ENCODE peak calls at places on chromosomes 12 and 14, in seven cellular contexts. One of them, this sample, is unnamed.
A peak's percentile ranks its signal among the peaks of the same experiment; 100 is the strongest.

GRCh38 chr12:98373019-98373554 is 142.3 kb upstream of the TMPO start:
- DNase-seq in H1: no peak
- DNase-seq in PC-3: peak; percentile 68
- DNase-seq in Karpas-422: peak; percentile 73
- DNase-seq in HCT116: peak; percentile 39
- DNase-seq in mammary epithelial cell: peak; percentile 38
- DNase-seq in GM23248: peak; percentile 66
- DNase-seq in this sample: peak; percentile 25

GRCh38 chr12:8742501-8742900 is 44.7 kb downstream of the RIMKLB start:
- DNase-seq in HCT116: no peak
- DNase-seq in PC-3: no peak
- DNase-seq in Karpas-422: no peak
- DNase-seq in GM23248: peak; percentile 82
- DNase-seq in mammary epithelial cell: peak; percentile 52
- DNase-seq in H1: no peak
- DNase-seq in this sample: peak; percentile 73

GRCh38 chr14:61219673-61220072 is 61.5 kb downstream of the TMEM30B start:
- DNase-seq in PC-3: no peak
- DNase-seq in Karpas-422: no peak
- DNase-seq in H1: no peak
- DNase-seq in mammary epithelial cell: peak; percentile 13
- DNase-seq in HCT116: no peak
- DNase-seq in GM23248: peak; percentile 71
- DNase-seq in this sample: no peak

GRCh38 chr14:46054526-46054925 is 597.1 kb downstream of the RPL10L start:
- DNase-seq in Karpas-422: no peak
- DNase-seq in GM23248: peak; percentile 91
- DNase-seq in mammary epithelial cell: peak; percentile 68
- DNase-seq in H1: no peak
- DNase-seq in PC-3: peak; percentile 81
- DNase-seq in HCT116: no peak
- DNase-seq in this sample: peak; percentile 92

GRCh38 chr14:105195533-105196227 is 14.6 kb upstream of the NUDT14 start:
- DNase-seq in HCT116: no peak
- DNase-seq in H1: no peak
- DNase-seq in mammary epithelial cell: no peak
- DNase-seq in GM23248: no peak
- DNase-seq in Karpas-422: peak; percentile 58
- DNase-seq in PC-3: no peak
- DNase-seq in this sample: no peak

GRCh38 chr12:59820594-59821011 is 224.8 kb downstream of the SLC16A7 start:
- DNase-seq in mammary epithelial cell: no peak
- DNase-seq in H1: no peak
- DNase-seq in PC-3: no peak
- DNase-seq in Karpas-422: no peak
- DNase-seq in GM23248: peak; percentile 78
- DNase-seq in HCT116: no peak
- DNase-seq in this sample: peak; percentile 39

GRCh38 chr12:120376416-120376815 is 7.5 kb upstream of the MSI1 start:
- DNase-seq in GM23248: no peak
- DNase-seq in HCT116: no peak
- DNase-seq in H1: no peak
- DNase-seq in mammary epithelial cell: peak; percentile 61
- DNase-seq in Karpas-422: no peak
- DNase-seq in PC-3: peak; percentile 18
- DNase-seq in this sample: no peak

GRCh38 chr12:9951026-9951652 is 19.0 kb upstream of the CLEC2A start:
- DNase-seq in PC-3: no peak
- DNase-seq in H1: no peak
- DNase-seq in HCT116: no peak
- DNase-seq in mammary epithelial cell: no peak
- DNase-seq in GM23248: peak; percentile 6
- DNase-seq in Karpas-422: no peak
- DNase-seq in this sample: no peak

GRCh38 chr12:32870716-32871115 is 25.9 kb downstream of the PKP2 start:
- DNase-seq in mammary epithelial cell: no peak
- DNase-seq in Karpas-422: no peak
- DNase-seq in PC-3: no peak
- DNase-seq in H1: no peak
- DNase-seq in GM23248: no peak
- DNase-seq in HCT116: no peak
- DNase-seq in this sample: no peak

GRCh38 chr14:92748259-92749016 is at the start of gene LGMN:
- DNase-seq in HCT116: peak; percentile 88
- DNase-seq in GM23248: peak; percentile 98
- DNase-seq in Karpas-422: no peak
- DNase-seq in PC-3: peak; percentile 92
- DNase-seq in H1: peak; percentile 82
- DNase-seq in mammary epithelial cell: peak; percentile 88
- DNase-seq in this sample: peak; percentile 86

GRCh38 chr12:67419810-67420209 is 150.7 kb downstream of the CAND1 start:
- DNase-seq in H1: no peak
- DNase-seq in mammary epithelial cell: no peak
- DNase-seq in Karpas-422: no peak
- DNase-seq in GM23248: no peak
- DNase-seq in PC-3: no peak
- DNase-seq in HCT116: no peak
- DNase-seq in this sample: no peak

GRCh38 chr12:124938606-124939427 is 24.4 kb upstream of the UBC start:
- DNase-seq in mammary epithelial cell: peak; percentile 84
- DNase-seq in H1: no peak
- DNase-seq in HCT116: peak; percentile 79
- DNase-seq in PC-3: peak; percentile 68
- DNase-seq in GM23248: peak; percentile 97
- DNase-seq in Karpas-422: peak; percentile 54
- DNase-seq in this sample: peak; percentile 79

GRCh38 chr12:2092890-2093289 is 40.1 kb downstream of the CACNA1C start:
- DNase-seq in H1: no peak
- DNase-seq in HCT116: no peak
- DNase-seq in Karpas-422: no peak
- DNase-seq in PC-3: no peak
- DNase-seq in GM23248: peak; percentile 90
- DNase-seq in mammary epithelial cell: peak; percentile 12
- DNase-seq in this sample: peak; percentile 47

GRCh38 chr12:104480826-104481457 is 24.2 kb downstream of the CHST11 start:
- DNase-seq in GM23248: peak; percentile 72
- DNase-seq in Karpas-422: no peak
- DNase-seq in PC-3: peak; percentile 92
- DNase-seq in H1: no peak
- DNase-seq in HCT116: peak; percentile 54
- DNase-seq in mammary epithelial cell: peak; percentile 84
- DNase-seq in this sample: peak; percentile 88
- H3K4me2 ChIP-seq in GM23248: no peak overlapping the region
- H3K4me2 ChIP-seq in Karpas-422: no peak overlapping the region
- H3K4me2 ChIP-seq in PC-3: peak overlapping the region; percentile 7
- H3K4me2 ChIP-seq in H1: no peak overlapping the region
- H3K4me2 ChIP-seq in HCT116: peak overlapping the region; percentile 52
- H3K4me2 ChIP-seq in mammary epithelial cell: no peak overlapping the region
- H3K4me2 ChIP-seq in this sample: peak overlapping the region; percentile 59

GRCh38 chr12:132953771-132954170 is 2.3 kb downstream of the ZNF605 start:
- DNase-seq in HCT116: no peak
- DNase-seq in Karpas-422: no peak
- DNase-seq in PC-3: no peak
- DNase-seq in H1: no peak
- DNase-seq in mammary epithelial cell: no peak
- DNase-seq in GM23248: no peak
- DNase-seq in this sample: no peak
- H3K9me3 ChIP-seq in HCT116: peaks cover 15% of the 10 kb centered on the region
- H3K9me3 ChIP-seq in Karpas-422: peaks cover 30% of the 10 kb centered on the region
- H3K9me3 ChIP-seq in PC-3: peaks cover 22% of the 10 kb centered on the region
- H3K9me3 ChIP-seq in H1: peaks cover 50% of the 10 kb centered on the region
- H3K9me3 ChIP-seq in mammary epithelial cell: peaks cover 39% of the 10 kb centered on the region
- H3K9me3 ChIP-seq in GM23248: no peaks in the 10 kb centered on the region
- H3K9me3 ChIP-seq in this sample: peaks cover 31% of the 10 kb centered on the region

GRCh38 chr12:114838480-114838879 is 154.5 kb upstream of the TBX3 start:
- DNase-seq in HCT116: no peak
- DNase-seq in GM23248: no peak
- DNase-seq in H1: no peak
- DNase-seq in mammary epithelial cell: no peak
- DNase-seq in Karpas-422: no peak
- DNase-seq in PC-3: no peak
- DNase-seq in this sample: no peak
- H2AFZ ChIP-seq in HCT116: no peak overlapping the region
- H2AFZ ChIP-seq in GM23248: no peak overlapping the region
- H2AFZ ChIP-seq in H1: no peak overlapping the region
- H2AFZ ChIP-seq in mammary epithelial cell: no peak overlapping the region
- H2AFZ ChIP-seq in Karpas-422: no peak overlapping the region
- H2AFZ ChIP-seq in PC-3: no peak overlapping the region
- H2AFZ ChIP-seq in this sample: no peak overlapping the region

DNA sequence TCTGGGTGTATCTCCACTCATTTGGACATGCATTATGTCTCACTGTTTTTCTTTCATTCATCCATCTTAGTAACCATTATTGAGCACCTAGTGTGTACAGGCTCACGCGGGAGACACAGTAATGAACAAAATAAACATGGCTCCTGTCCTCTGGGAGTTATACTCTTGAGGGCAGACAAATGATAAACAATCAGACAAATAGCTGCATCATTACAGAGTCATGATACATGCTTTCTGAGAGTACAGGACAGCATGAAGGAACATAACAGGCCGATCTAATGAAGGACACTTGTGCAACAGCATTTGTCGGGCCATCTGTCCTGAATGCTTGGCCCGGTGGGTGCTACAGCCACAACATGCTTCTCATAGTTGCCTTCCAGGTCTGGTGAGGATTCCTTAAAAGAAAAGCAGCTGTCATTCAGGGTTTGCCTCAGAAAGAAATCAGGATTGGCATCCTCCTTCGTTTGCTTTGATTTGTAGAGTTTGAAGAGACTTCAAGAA is 77.2 kb upstream of the EGLN3 start:
- DNase-seq in mammary epithelial cell: no peak
- DNase-seq in HCT116: no peak
- DNase-seq in Karpas-422: no peak
- DNase-seq in PC-3: no peak
- DNase-seq in GM23248: no peak
- DNase-seq in H1: no peak
- DNase-seq in this sample: no peak
- H3K4me2 ChIP-seq in mammary epithelial cell: no peak overlapping the region
- H3K4me2 ChIP-seq in HCT116: no peak overlapping the region
- H3K4me2 ChIP-seq in Karpas-422: no peak overlapping the region
- H3K4me2 ChIP-seq in PC-3: no peak overlapping the region
- H3K4me2 ChIP-seq in GM23248: no peak overlapping the region
- H3K4me2 ChIP-seq in H1: no peak overlapping the region
- H3K4me2 ChIP-seq in this sample: no peak overlapping the region